ENCODE peak calls at places on chromosomes 13 and 19, in four cellular contexts. D, O, S and W are unnamed samples.

GRCh38 chr13:114067381-114067885 is 65.0 kb downstream of the RASA3 start:
- DNase-seq in D (peak), O (peak), S (peak), W (no peak)

GRCh38 chr13:24040835-24041234 is 119.7 kb upstream of the SPATA13 start:
- DNase-seq in D (no peak), S (no peak), O (no peak), W (no peak)

GRCh38 chr13:93603043-93603442 is 376.4 kb downstream of the GPC6 start:
- DNase-seq in O (peak), D (no peak), S (peak), W (no peak)

GRCh38 chr19:15300533-15301194 is 31.7 kb downstream of the BRD4 start:
- DNase-seq in D (no peak), O (peak), S (peak), W (no peak)

GRCh38 chr19:39335168-39335567 is 675 bp downstream of the GMFG start:
- DNase-seq in O (no peak), S (no peak), D (no peak), W (no peak)

GRCh38 chr19:48123907-48124675 is 13.5 kb upstream of the PLA2G4C start:
- DNase-seq in O (peak), D (no peak), S (peak), W (no peak)

GRCh38 chr13:100658363-100658762 is 16.2 kb downstream of the TMTC4 start:
- DNase-seq in S (no peak), O (no peak), D (no peak), W (no peak)

GRCh38 chr19:14459703-14460102 is 15.5 kb downstream of the PTGER1 start:
- DNase-seq in S (no peak), O (no peak), D (no peak), W (no peak)

GRCh38 chr13:105925496-105925895 is 610.0 kb downstream of the EFNB2 start:
- DNase-seq in O (peak), S (no peak), D (no peak), W (no peak)

GRCh38 chr13:42539670-42540069 is 34.3 kb upstream of the TNFSF11 start:
- DNase-seq in S (no peak), O (no peak), D (no peak), W (no peak)

GRCh38 chr13:71880753-71881541 is 13.9 kb upstream of the DACH1 start:
- DNase-seq in S (no peak), O (peak), D (no peak), W (no peak)

GRCh38 chr13:39245688-39246087 is 207.4 kb downstream of the NHLRC3 start:
- DNase-seq in O (no peak), S (no peak), D (no peak), W (no peak)

GRCh38 chr19:39924389-39924788 is 10.0 kb downstream of the FCGBP start:
- DNase-seq in D (no peak), O (no peak), S (no peak), W (no peak)

GRCh38 chr13:46006688-46007452 is 45.7 kb downstream of the ZC3H13 start:
- DNase-seq in S (no peak), D (no peak), O (no peak), W (no peak)

GRCh38 chr19:34017024-34017423 is 155.3 kb upstream of the LSM14A start:
- DNase-seq in O (no peak), S (no peak), D (no peak), W (no peak)

GRCh38 chr13:110454956-110455355 is 106.6 kb downstream of the RAB20 start:
- DNase-seq in D (no peak), O (no peak), S (no peak), W (no peak)

GRCh38 chr19:10760268-10760944 is 42.5 kb downstream of the DNM2 start:
- DNase-seq in O (no peak), S (peak), D (peak), W (no peak)

GRCh38 chr19:33553530-33554310 is 32.1 kb upstream of the PEPD start:
- DNase-seq in S (no peak), O (no peak), D (no peak), W (no peak)

GRCh38 chr19:39416626-39417120 is 4.2 kb downstream of the PLEKHG2 start:
- DNase-seq in O (no peak), D (no peak), S (no peak), W (peak)

GRCh38 chr19:17255150-17255621 is 9.4 kb downstream of the USHBP1 start:
- DNase-seq in O (no peak), S (no peak), D (no peak), W (no peak)

DNA sequence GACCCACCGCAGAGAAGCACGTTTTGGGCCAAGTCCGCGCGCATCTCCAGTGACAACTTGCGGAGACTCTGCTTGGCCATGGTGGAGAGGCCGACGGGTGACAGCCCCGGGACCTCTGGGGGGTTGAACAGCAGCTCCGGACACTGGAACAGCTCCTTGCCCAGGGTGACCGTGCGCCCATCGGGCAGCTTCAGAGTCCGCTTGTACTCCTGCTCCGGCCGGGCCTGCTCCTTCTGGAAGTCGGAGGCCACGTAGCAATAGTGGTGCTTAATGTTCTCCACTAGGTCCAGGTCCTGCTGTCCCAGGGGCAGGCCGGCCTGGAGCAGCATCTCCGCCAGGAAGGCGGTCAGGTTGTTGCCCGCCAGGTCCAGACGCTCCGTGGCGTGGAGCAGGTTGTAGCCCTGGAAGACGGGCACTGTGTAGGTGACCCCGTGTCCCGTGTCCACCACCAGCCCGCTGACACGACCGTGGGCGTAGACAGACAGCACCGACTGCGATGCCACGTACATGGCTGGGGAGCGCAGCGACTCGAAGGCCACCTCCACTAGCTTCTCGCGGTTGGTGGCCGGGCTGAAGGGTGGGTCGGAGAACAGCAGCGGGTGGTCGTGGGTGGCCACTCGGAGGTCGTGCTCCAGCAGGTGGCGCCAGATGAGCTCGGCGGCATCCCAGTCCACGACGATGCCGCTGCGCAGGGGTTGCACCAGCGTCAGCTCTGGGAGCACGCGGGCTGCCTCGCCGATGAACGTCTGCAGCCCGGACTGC is 743 bp downstream of the ACTL9 start:
- DNase-seq in O (no peak), S (no peak), D (no peak), W (peak)
- TF ChIP-seq CTCF in O (no peak), S (no peak), D (peak), W (peak)

DNA sequence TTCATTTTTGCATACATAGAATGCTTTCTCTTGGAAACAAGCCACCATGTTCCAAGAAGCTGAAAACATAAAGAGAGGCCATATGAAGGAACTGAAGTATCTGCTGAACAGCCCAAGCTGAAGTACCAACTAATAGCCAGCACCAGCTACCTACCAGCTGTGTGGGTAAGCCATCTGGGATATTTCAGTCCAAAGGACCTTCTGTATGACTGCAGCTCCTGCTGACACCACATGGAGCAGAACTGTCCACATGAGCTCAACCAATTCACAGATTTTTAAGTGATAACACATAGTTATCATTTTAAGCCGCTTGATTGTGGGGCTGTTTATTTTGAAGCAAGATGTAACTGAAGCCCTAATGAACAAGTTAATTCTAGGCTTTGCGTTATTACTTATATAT is 621.1 kb upstream of the KLHL1 start:
- DNase-seq in S (no peak), O (no peak), D (no peak), W (peak)
- TF ChIP-seq CTCF in S (no peak), O (no peak), D (no peak), W (no peak)

GRCh38 chr19:6238643-6239281 is 41.0 kb downstream of the MLLT1 start:
- DNase-seq in S (no peak), D (no peak), O (peak), W (peak)
- TF ChIP-seq CTCF in S (no peak), D (no peak), O (no peak), W (no peak)

GRCh38 chr13:85864963-85865530 is 65.8 kb upstream of the SLITRK6 start:
- DNase-seq in O (no peak), S (peak), D (no peak), W (no peak)
- TF ChIP-seq CTCF in O (no peak), S (peak), D (peak), W (peak)

DNA sequence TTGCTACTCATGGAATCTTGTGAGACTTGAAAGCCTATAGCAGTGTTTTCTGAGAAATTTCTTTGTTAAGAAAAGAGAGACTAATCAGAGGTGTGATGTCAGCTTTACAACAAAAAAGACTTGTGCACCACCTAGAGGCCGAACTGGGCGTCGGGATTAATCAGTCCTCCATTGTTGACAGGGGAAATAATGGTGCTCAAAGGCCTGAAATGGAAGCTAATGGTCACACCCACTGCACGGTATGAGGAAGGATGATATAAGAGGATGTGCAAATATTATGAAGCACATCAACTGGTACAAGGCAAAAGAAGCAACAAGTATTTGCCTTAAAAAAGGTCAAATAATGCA is 480.2 kb upstream of the MIR17HG start:
- DNase-seq in O (peak), S (peak), D (peak), W (peak)
- TF ChIP-seq CTCF in O (peak), S (peak), D (peak), W (peak)

DNA sequence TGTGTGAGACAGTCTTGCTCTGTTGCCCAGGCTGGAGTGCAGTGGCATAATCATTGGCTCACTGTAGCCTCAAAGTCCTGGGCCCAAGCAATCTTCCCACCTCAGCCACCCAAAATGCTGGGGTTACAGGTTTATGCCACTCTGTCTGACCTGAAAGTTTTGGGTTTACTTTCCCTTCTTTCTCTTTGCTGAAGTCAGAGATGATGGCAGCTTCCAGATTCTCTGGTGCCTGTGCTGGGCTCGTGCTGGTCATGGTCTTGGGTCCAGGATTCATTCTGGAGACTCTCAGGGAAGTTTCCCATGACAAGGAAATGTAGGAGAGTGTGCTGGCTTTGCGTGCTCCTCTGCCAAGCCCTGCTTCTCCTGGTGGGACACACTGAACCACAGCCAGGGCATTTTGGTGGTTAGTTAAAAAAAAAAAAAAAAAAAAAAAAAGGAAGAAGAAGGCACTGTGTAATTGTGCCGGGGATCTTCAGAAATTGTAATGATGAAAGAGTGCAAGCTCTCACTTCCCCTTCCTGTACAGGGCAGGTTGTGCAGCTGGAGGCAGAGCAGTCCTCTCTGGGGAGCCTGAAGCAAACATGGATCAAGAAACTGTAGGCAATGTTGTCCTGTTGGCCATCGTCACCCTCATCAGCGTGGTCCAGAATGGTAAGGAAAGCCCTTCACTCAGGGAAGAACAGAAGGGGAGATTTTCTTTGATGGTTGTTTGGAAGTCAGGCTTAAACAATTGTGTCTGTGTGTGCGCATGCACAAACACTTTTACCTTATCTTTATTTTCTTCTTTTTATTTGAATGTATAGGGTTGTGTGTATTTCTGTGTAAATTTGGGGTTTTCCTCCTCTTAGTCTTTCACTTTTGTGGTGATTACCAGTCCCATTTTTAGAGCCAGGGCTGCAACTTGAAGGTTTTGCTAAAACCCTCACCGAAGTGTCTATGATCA is at the start of gene ALOX5AP:
- DNase-seq in O (no peak), D (peak), S (no peak), W (no peak)
- TF ChIP-seq CTCF in O (no peak), D (no peak), S (no peak), W (no peak)

GRCh38 chr13:49792550-49793324 is at the start of gene KPNA3:
- DNase-seq in S (peak), O (peak), D (peak), W (peak)

GRCh38 chr13:49786609-49787008 is 5.9 kb downstream of the KPNA3 start:
- DNase-seq in O (no peak), D (no peak), S (no peak), W (no peak)

GRCh38 chr13:49789961-49790360 is 2.5 kb downstream of the KPNA3 start:
- DNase-seq in S (no peak), D (no peak), O (no peak), W (no peak)

GRCh38 chr13:49791753-49792549 is 531 bp downstream of the KPNA3 start:
- DNase-seq in O (peak), S (no peak), D (peak), W (peak)

DNA sequence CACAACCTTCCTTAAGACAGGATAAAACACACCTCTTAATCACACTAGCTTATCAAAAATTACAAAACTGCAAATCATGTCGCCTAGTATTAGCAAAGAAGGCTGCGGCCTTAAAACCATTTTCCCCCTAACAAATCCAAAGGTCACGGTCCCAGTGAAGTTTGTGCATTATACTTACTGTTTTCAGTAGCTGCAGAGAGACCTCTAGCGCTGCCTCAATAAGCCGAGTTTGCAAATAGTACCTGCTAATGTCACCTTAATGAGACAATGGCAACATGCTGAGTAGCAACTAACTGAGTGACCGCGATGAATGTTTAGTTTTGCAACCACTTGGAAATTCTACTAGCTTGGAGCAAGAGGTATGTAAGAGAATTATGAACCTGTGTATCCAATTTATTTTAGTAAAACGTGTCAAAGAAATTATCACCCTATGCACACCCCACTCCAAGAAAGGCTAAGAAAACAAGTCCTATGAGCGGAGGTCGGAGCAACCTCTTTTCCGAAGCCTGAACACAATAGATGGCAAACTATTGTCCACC is 1.2 kb downstream of the KPNA3 start:
- DNase-seq in S (no peak), D (no peak), O (peak), W (no peak)
- TF ChIP-seq CTCF in S (no peak), D (peak), O (no peak), W (no peak)